ENCODE peak calls at places on chromosomes 6 and 20, in six cellular contexts. One of them, this sample, is unnamed.

GRCh38 chr20:3281437-3281836 is 42.4 kb upstream of the SLC4A11 start:
- DNase-seq in A673: no peak
- DNase-seq in activated T-cell treated with anti-CD3 and anti-CD28 coated beads, Interleukin-2, amount 50 U/mL, for 72 hours: no peak
- DNase-seq in fibroblast of the aortic adventitia: no peak
- DNase-seq in left ventricle myocardium superior: no peak
- DNase-seq in MCF 10A: no peak
- DNase-seq in this sample: no peak

GRCh38 chr6:110618591-110619267 is 142.3 kb upstream of the SLC22A16 start:
- DNase-seq in A673: no peak
- DNase-seq in MCF 10A: no peak
- DNase-seq in left ventricle myocardium superior: no peak
- DNase-seq in activated T-cell treated with anti-CD3 and anti-CD28 coated beads, Interleukin-2, amount 50 U/mL, for 72 hours: no peak
- DNase-seq in fibroblast of the aortic adventitia: peak
- DNase-seq in this sample: no peak

GRCh38 chr20:52340036-52340634 is 148.6 kb upstream of the ZFP64 start:
- DNase-seq in MCF 10A: peak
- DNase-seq in left ventricle myocardium superior: no peak
- DNase-seq in activated T-cell treated with anti-CD3 and anti-CD28 coated beads, Interleukin-2, amount 50 U/mL, for 72 hours: no peak
- DNase-seq in A673: peak
- DNase-seq in fibroblast of the aortic adventitia: no peak
- DNase-seq in this sample: no peak

GRCh38 chr6:169689247-169689646 is 12.6 kb downstream of the WDR27 start:
- DNase-seq in activated T-cell treated with anti-CD3 and anti-CD28 coated beads, Interleukin-2, amount 50 U/mL, for 72 hours: no peak
- DNase-seq in A673: no peak
- DNase-seq in fibroblast of the aortic adventitia: peak
- DNase-seq in left ventricle myocardium superior: no peak
- DNase-seq in MCF 10A: peak
- DNase-seq in this sample: peak

GRCh38 chr6:11812439-11812838 is 33.8 kb upstream of the ADTRP start:
- DNase-seq in MCF 10A: no peak
- DNase-seq in left ventricle myocardium superior: no peak
- DNase-seq in fibroblast of the aortic adventitia: peak
- DNase-seq in activated T-cell treated with anti-CD3 and anti-CD28 coated beads, Interleukin-2, amount 50 U/mL, for 72 hours: no peak
- DNase-seq in A673: no peak
- DNase-seq in this sample: no peak

GRCh38 chr20:35004051-35004725 is 48.5 kb downstream of the MYH7B start:
- DNase-seq in MCF 10A: no peak
- DNase-seq in left ventricle myocardium superior: peak
- DNase-seq in activated T-cell treated with anti-CD3 and anti-CD28 coated beads, Interleukin-2, amount 50 U/mL, for 72 hours: no peak
- DNase-seq in fibroblast of the aortic adventitia: no peak
- DNase-seq in A673: no peak
- DNase-seq in this sample: no peak

GRCh38 chr20:61521680-61522420 is 269.8 kb downstream of the CDH4 start:
- DNase-seq in left ventricle myocardium superior: no peak
- DNase-seq in MCF 10A: no peak
- DNase-seq in activated T-cell treated with anti-CD3 and anti-CD28 coated beads, Interleukin-2, amount 50 U/mL, for 72 hours: no peak
- DNase-seq in A673: no peak
- DNase-seq in fibroblast of the aortic adventitia: no peak
- DNase-seq in this sample: no peak

GRCh38 chr6:118725944-118726343 is 74.6 kb upstream of the CEP85L start:
- DNase-seq in left ventricle myocardium superior: no peak
- DNase-seq in activated T-cell treated with anti-CD3 and anti-CD28 coated beads, Interleukin-2, amount 50 U/mL, for 72 hours: peak
- DNase-seq in fibroblast of the aortic adventitia: no peak
- DNase-seq in MCF 10A: peak
- DNase-seq in A673: no peak
- DNase-seq in this sample: no peak

GRCh38 chr20:37366749-37367148 is 20.8 kb downstream of the SRC start:
- DNase-seq in A673: no peak
- DNase-seq in MCF 10A: no peak
- DNase-seq in activated T-cell treated with anti-CD3 and anti-CD28 coated beads, Interleukin-2, amount 50 U/mL, for 72 hours: no peak
- DNase-seq in left ventricle myocardium superior: no peak
- DNase-seq in fibroblast of the aortic adventitia: peak
- DNase-seq in this sample: no peak

GRCh38 chr6:136990754-136991153 is 54.0 kb downstream of the IL20RA start:
- DNase-seq in fibroblast of the aortic adventitia: no peak
- DNase-seq in A673: no peak
- DNase-seq in MCF 10A: no peak
- DNase-seq in left ventricle myocardium superior: no peak
- DNase-seq in activated T-cell treated with anti-CD3 and anti-CD28 coated beads, Interleukin-2, amount 50 U/mL, for 72 hours: no peak
- DNase-seq in this sample: no peak

GRCh38 chr6:162200036-162200435 is 527.5 kb downstream of the PRKN start:
- DNase-seq in fibroblast of the aortic adventitia: no peak
- DNase-seq in left ventricle myocardium superior: no peak
- DNase-seq in activated T-cell treated with anti-CD3 and anti-CD28 coated beads, Interleukin-2, amount 50 U/mL, for 72 hours: no peak
- DNase-seq in MCF 10A: no peak
- DNase-seq in A673: no peak
- DNase-seq in this sample: no peak

GRCh38 chr20:57080796-57081195 is 185.6 kb downstream of the BMP7 start:
- DNase-seq in left ventricle myocardium superior: no peak
- DNase-seq in MCF 10A: peak
- DNase-seq in A673: no peak
- DNase-seq in fibroblast of the aortic adventitia: no peak
- DNase-seq in activated T-cell treated with anti-CD3 and anti-CD28 coated beads, Interleukin-2, amount 50 U/mL, for 72 hours: no peak
- DNase-seq in this sample: no peak

GRCh38 chr6:106626485-106626884 is 2.8 kb downstream of the RTN4IP1 start:
- DNase-seq in A673: no peak
- DNase-seq in fibroblast of the aortic adventitia: no peak
- DNase-seq in left ventricle myocardium superior: no peak
- DNase-seq in activated T-cell treated with anti-CD3 and anti-CD28 coated beads, Interleukin-2, amount 50 U/mL, for 72 hours: no peak
- DNase-seq in MCF 10A: no peak
- DNase-seq in this sample: no peak

GRCh38 chr6:4606681-4607025 is 169.6 kb upstream of the CDYL start:
- DNase-seq in MCF 10A: no peak
- DNase-seq in A673: no peak
- DNase-seq in activated T-cell treated with anti-CD3 and anti-CD28 coated beads, Interleukin-2, amount 50 U/mL, for 72 hours: no peak
- DNase-seq in left ventricle myocardium superior: no peak
- DNase-seq in fibroblast of the aortic adventitia: no peak
- DNase-seq in this sample: no peak

GRCh38 chr6:10801224-10801848 is 37.0 kb downstream of the MAK start:
- DNase-seq in fibroblast of the aortic adventitia: peak
- DNase-seq in MCF 10A: peak
- DNase-seq in A673: peak
- DNase-seq in activated T-cell treated with anti-CD3 and anti-CD28 coated beads, Interleukin-2, amount 50 U/mL, for 72 hours: peak
- DNase-seq in left ventricle myocardium superior: peak
- DNase-seq in this sample: peak

GRCh38 chr20:43949741-43950618 is 35.3 kb downstream of the TOX2 start:
- DNase-seq in MCF 10A: no peak
- DNase-seq in left ventricle myocardium superior: peak
- DNase-seq in A673: no peak
- DNase-seq in activated T-cell treated with anti-CD3 and anti-CD28 coated beads, Interleukin-2, amount 50 U/mL, for 72 hours: peak
- DNase-seq in fibroblast of the aortic adventitia: no peak
- DNase-seq in this sample: no peak

GRCh38 chr6:56899311-56899710 is 55.6 kb upstream of the BEND6 start:
- DNase-seq in activated T-cell treated with anti-CD3 and anti-CD28 coated beads, Interleukin-2, amount 50 U/mL, for 72 hours: no peak
- DNase-seq in fibroblast of the aortic adventitia: peak
- DNase-seq in A673: no peak
- DNase-seq in left ventricle myocardium superior: no peak
- DNase-seq in MCF 10A: no peak
- DNase-seq in this sample: peak

GRCh38 chr20:50367104-50367674 is 143.0 kb upstream of the PTPN1 start:
- DNase-seq in activated T-cell treated with anti-CD3 and anti-CD28 coated beads, Interleukin-2, amount 50 U/mL, for 72 hours: no peak
- DNase-seq in MCF 10A: no peak
- DNase-seq in left ventricle myocardium superior: no peak
- DNase-seq in fibroblast of the aortic adventitia: no peak
- DNase-seq in A673: peak
- DNase-seq in this sample: no peak

GRCh38 chr20:11753155-11753554 is 164.5 kb upstream of the BTBD3 start:
- DNase-seq in activated T-cell treated with anti-CD3 and anti-CD28 coated beads, Interleukin-2, amount 50 U/mL, for 72 hours: no peak
- DNase-seq in MCF 10A: no peak
- DNase-seq in fibroblast of the aortic adventitia: no peak
- DNase-seq in left ventricle myocardium superior: no peak
- DNase-seq in A673: no peak
- DNase-seq in this sample: no peak

GRCh38 chr20:19252670-19253120 is 40.3 kb downstream of the SLC24A3 start:
- DNase-seq in activated T-cell treated with anti-CD3 and anti-CD28 coated beads, Interleukin-2, amount 50 U/mL, for 72 hours: no peak
- DNase-seq in fibroblast of the aortic adventitia: no peak
- DNase-seq in left ventricle myocardium superior: no peak
- DNase-seq in A673: peak
- DNase-seq in MCF 10A: peak
- DNase-seq in this sample: no peak

GRCh38 chr6:37049735-37049989 is 44.2 kb downstream of the FGD2 start:
- DNase-seq in fibroblast of the aortic adventitia: no peak
- DNase-seq in MCF 10A: no peak
- DNase-seq in A673: no peak
- DNase-seq in activated T-cell treated with anti-CD3 and anti-CD28 coated beads, Interleukin-2, amount 50 U/mL, for 72 hours: no peak
- DNase-seq in left ventricle myocardium superior: no peak
- DNase-seq in this sample: no peak

GRCh38 chr6:23137596-23137995 is 568.2 kb downstream of the HDGFL1 start:
- DNase-seq in activated T-cell treated with anti-CD3 and anti-CD28 coated beads, Interleukin-2, amount 50 U/mL, for 72 hours: no peak
- DNase-seq in A673: no peak
- DNase-seq in left ventricle myocardium superior: no peak
- DNase-seq in fibroblast of the aortic adventitia: peak
- DNase-seq in MCF 10A: no peak
- DNase-seq in this sample: peak

GRCh38 chr20:46715292-46715756 is 5.9 kb downstream of the SLC2A10 start:
- DNase-seq in left ventricle myocardium superior: no peak
- DNase-seq in A673: no peak
- DNase-seq in MCF 10A: peak
- DNase-seq in fibroblast of the aortic adventitia: peak
- DNase-seq in activated T-cell treated with anti-CD3 and anti-CD28 coated beads, Interleukin-2, amount 50 U/mL, for 72 hours: no peak
- DNase-seq in this sample: no peak

GRCh38 chr6:149493697-149494334 is 9.0 kb upstream of the ZC3H12D start:
- DNase-seq in A673: no peak
- DNase-seq in left ventricle myocardium superior: no peak
- DNase-seq in fibroblast of the aortic adventitia: no peak
- DNase-seq in activated T-cell treated with anti-CD3 and anti-CD28 coated beads, Interleukin-2, amount 50 U/mL, for 72 hours: no peak
- DNase-seq in MCF 10A: no peak
- DNase-seq in this sample: no peak

GRCh38 chr6:32609731-32610640 is 20.3 kb upstream of the HLA-DRB1 start:
- DNase-seq in fibroblast of the aortic adventitia: peak
- DNase-seq in MCF 10A: peak
- DNase-seq in left ventricle myocardium superior: no peak
- DNase-seq in activated T-cell treated with anti-CD3 and anti-CD28 coated beads, Interleukin-2, amount 50 U/mL, for 72 hours: peak
- DNase-seq in A673: peak
- DNase-seq in this sample: peak

GRCh38 chr6:31304683-31305082 is 32.8 kb upstream of the HLA-C start:
- DNase-seq in left ventricle myocardium superior: no peak
- DNase-seq in activated T-cell treated with anti-CD3 and anti-CD28 coated beads, Interleukin-2, amount 50 U/mL, for 72 hours: peak
- DNase-seq in fibroblast of the aortic adventitia: no peak
- DNase-seq in MCF 10A: no peak
- DNase-seq in A673: peak
- DNase-seq in this sample: no peak

GRCh38 chr6:53410508-53411258 is 61.9 kb upstream of the ELOVL5 start:
- DNase-seq in activated T-cell treated with anti-CD3 and anti-CD28 coated beads, Interleukin-2, amount 50 U/mL, for 72 hours: peak
- DNase-seq in fibroblast of the aortic adventitia: peak
- DNase-seq in left ventricle myocardium superior: peak
- DNase-seq in A673: peak
- DNase-seq in MCF 10A: peak
- DNase-seq in this sample: no peak

GRCh38 chr6:40789143-40789764 is 202.1 kb upstream of the LRFN2 start:
- DNase-seq in left ventricle myocardium superior: no peak
- DNase-seq in MCF 10A: no peak
- DNase-seq in fibroblast of the aortic adventitia: no peak
- DNase-seq in activated T-cell treated with anti-CD3 and anti-CD28 coated beads, Interleukin-2, amount 50 U/mL, for 72 hours: peak
- DNase-seq in A673: no peak
- DNase-seq in this sample: no peak

GRCh38 chr20:31641391-31641790 is 3.7 kb downstream of the COX4I2 start:
- DNase-seq in MCF 10A: no peak
- DNase-seq in A673: no peak
- DNase-seq in activated T-cell treated with anti-CD3 and anti-CD28 coated beads, Interleukin-2, amount 50 U/mL, for 72 hours: no peak
- DNase-seq in fibroblast of the aortic adventitia: no peak
- DNase-seq in left ventricle myocardium superior: no peak
- DNase-seq in this sample: no peak